ENCODE peak calls at places on chromosomes 6 and 20, in ten cellular contexts. U is psoas muscle; E is CD8-positive, alpha-beta T cell; R is breast epithelium; H is suprapubic skin; C is Peyer's patch; L is astrocyte; V is CD8-positive, alpha-beta memory T cell; J is lung; A is PC-9. Z is an unnamed sample. For H3K27me3, the result is how much of the 10 kb centered on the place peaks cover.

GRCh38 chr20:3162080-3162611 is 2.5 kb upstream of the FASTKD5 start:
- DNase-seq in L (no peak), R (no peak), E (no peak), U (no peak), V (no peak), J (no peak), C (no peak), A (no peak), H (no peak), Z (no peak)

GRCh38 chr6:56927538-56928453 is 27.1 kb upstream of the BEND6 start:
- DNase-seq in U (no peak), V (no peak), L (no peak), E (no peak), A (no peak), H (no peak), J (no peak), C (no peak), R (no peak), Z (no peak)

GRCh38 chr6:101458341-101458740 is 64.8 kb downstream of the GRIK2 start:
- DNase-seq in L (peak), C (no peak), J (no peak), R (no peak), A (no peak), E (no peak), H (no peak), V (no peak), U (no peak), Z (no peak)

GRCh38 chr6:143058987-143059386 is 1.7 kb upstream of the AIG1 start:
- DNase-seq in C (no peak), A (peak), V (no peak), L (peak), H (no peak), U (no peak), E (no peak), R (no peak), J (no peak), Z (no peak)

GRCh38 chr6:159819932-159820640 is 20.0 kb downstream of the PNLDC1 start:
- DNase-seq in C (no peak), U (no peak), J (no peak), E (peak), R (no peak), L (no peak), V (no peak), H (peak), A (no peak), Z (no peak)

GRCh38 chr20:57480444-57481152 is 44.3 kb downstream of the CTCFL start:
- DNase-seq in C (no peak), R (peak), U (no peak), A (no peak), L (no peak), H (peak), E (peak), J (no peak), V (no peak), Z (no peak)

GRCh38 chr6:3287976-3288707 is 29.4 kb downstream of the PSMG4 start:
- DNase-seq in U (no peak), R (no peak), C (peak), A (no peak), V (no peak), J (no peak), E (no peak), H (peak), L (no peak), Z (no peak)

GRCh38 chr6:42471116-42471515 is 19.4 kb upstream of the TRERF1 start:
- DNase-seq in R (no peak), H (no peak), V (no peak), A (no peak), J (no peak), U (no peak), L (no peak), C (no peak), E (no peak), Z (no peak)

GRCh38 chr6:43311681-43312080 is 3.1 kb upstream of the CRIP3 start:
- DNase-seq in A (no peak), E (no peak), U (no peak), H (no peak), J (no peak), V (no peak), C (no peak), R (no peak), L (no peak), Z (no peak)

GRCh38 chr6:81451787-81452186 is 300.7 kb downstream of the TENT5A start:
- DNase-seq in H (no peak), L (peak), E (no peak), A (peak), R (no peak), C (no peak), V (no peak), J (no peak), U (no peak), Z (no peak)

GRCh38 chr6:133646021-133646682 is 242.8 kb upstream of the TCF21 start:
- DNase-seq in V (no peak), H (no peak), C (no peak), A (no peak), L (peak), E (no peak), R (no peak), J (no peak), U (no peak), Z (no peak)

GRCh38 chr6:1622220-1622841 is 12.6 kb downstream of the FOXC1 start:
- DNase-seq in A (no peak), H (no peak), U (no peak), E (no peak), V (no peak), C (no peak), R (no peak), L (no peak), J (no peak), Z (no peak)

GRCh38 chr6:149032599-149033405 is 284.7 kb upstream of the TAB2 start:
- DNase-seq in C (no peak), H (no peak), E (no peak), J (no peak), R (no peak), V (no peak), L (peak), A (peak), U (no peak), Z (no peak)

GRCh38 chr6:88919032-88919431 is 44.4 kb downstream of the RNGTT start:
- DNase-seq in L (no peak), E (no peak), J (no peak), U (no peak), V (no peak), C (no peak), A (no peak), H (no peak), R (no peak), Z (no peak)

GRCh38 chr6:5695260-5696245 is 311.2 kb downstream of the NRN1 start:
- DNase-seq in A (no peak), R (no peak), H (no peak), E (no peak), J (no peak), V (no peak), L (peak), C (no peak), U (peak), Z (peak)

GRCh38 chr20:34274694-34275093 is 28.5 kb downstream of the AHCY start:
- DNase-seq in E (no peak), L (no peak), A (no peak), V (no peak), R (no peak), U (no peak), C (no peak), H (no peak), J (no peak), Z (no peak)

GRCh38 chr6:160348209-160348551 is at the start of gene SLC22A3:
- DNase-seq in L (no peak), R (no peak), A (no peak), U (peak), J (no peak), H (no peak), E (no peak), C (peak), V (no peak), Z (no peak)

GRCh38 chr20:57977588-57977987 is 250.9 kb downstream of the ANKRD60 start:
- DNase-seq in L (no peak), H (no peak), A (no peak), V (no peak), J (no peak), R (no peak), E (no peak), U (no peak), C (no peak), Z (no peak)

GRCh38 chr20:33408313-33408712 is 7.0 kb upstream of the CDK5RAP1 start:
- DNase-seq in E (no peak), U (no peak), H (no peak), J (no peak), C (no peak), V (no peak), L (no peak), R (no peak), A (no peak), Z (no peak)

GRCh38 chr6:10643214-10643641 is 51.2 kb downstream of the C6orf52 start:
- DNase-seq in A (no peak), E (no peak), V (no peak), R (no peak), C (no peak), U (no peak), H (no peak), J (no peak), L (no peak), Z (no peak)

GRCh38 chr6:135555550-135555949 is 58.0 kb upstream of the AHI1 start:
- DNase-seq in J (no peak), L (no peak), C (no peak), A (no peak), R (no peak), U (no peak), H (no peak), V (no peak), E (no peak), Z (no peak)

GRCh38 chr6:116665464-116665863 is 3.1 kb downstream of the ZUP1 start:
- DNase-seq in E (no peak), H (no peak), V (no peak), A (no peak), R (no peak), L (no peak), C (no peak), U (no peak), J (no peak), Z (no peak)

GRCh38 chr6:27238010-27238983 is 9.2 kb upstream of the PRSS16 start:
- DNase-seq in U (no peak), H (no peak), V (no peak), R (no peak), J (no peak), C (no peak), E (no peak), A (no peak), L (no peak), Z (no peak)

GRCh38 chr20:40233401-40233800 is 455.6 kb downstream of the MAFB start:
- DNase-seq in U (no peak), A (no peak), J (no peak), C (no peak), R (no peak), E (no peak), L (no peak), V (no peak), H (no peak), Z (no peak)

GRCh38 chr6:157946865-157947532 is 34.7 kb upstream of the SYNJ2 start:
- DNase-seq in J (no peak), R (no peak), U (no peak), C (no peak), L (no peak), A (no peak), E (no peak), H (no peak), V (no peak), Z (no peak)

GRCh38 chr6:6699741-6700367 is 111.3 kb downstream of the LY86 start:
- DNase-seq in V (no peak), U (peak), C (peak), R (peak), A (peak), J (peak), L (peak), E (no peak), H (peak), Z (peak)

GRCh38 chr6:29708432-29709177 is 14.6 kb upstream of the HLA-F start:
- DNase-seq in U (no peak), R (no peak), J (no peak), A (no peak), L (no peak), C (no peak), E (peak), H (no peak), V (peak), Z (no peak)

GRCh38 chr20:45293041-45294002 is 13.3 kb upstream of the RBPJL start:
- DNase-seq in L (peak), H (peak), A (peak), J (peak), C (peak), U (peak), V (peak), R (peak), E (peak), Z (peak)

GRCh38 chr20:37431786-37432185 is 85.8 kb downstream of the SRC start:
- DNase-seq in C (no peak), J (no peak), H (no peak), L (no peak), V (no peak), E (no peak), A (no peak), U (no peak), R (no peak), Z (no peak)
- H3K27me3 ChIP-seq in C (under half), J (under half), H (under half), L (under half), V (under half), E (under half), A (half or more), U (under half), R (under half), Z (under half)

DNA sequence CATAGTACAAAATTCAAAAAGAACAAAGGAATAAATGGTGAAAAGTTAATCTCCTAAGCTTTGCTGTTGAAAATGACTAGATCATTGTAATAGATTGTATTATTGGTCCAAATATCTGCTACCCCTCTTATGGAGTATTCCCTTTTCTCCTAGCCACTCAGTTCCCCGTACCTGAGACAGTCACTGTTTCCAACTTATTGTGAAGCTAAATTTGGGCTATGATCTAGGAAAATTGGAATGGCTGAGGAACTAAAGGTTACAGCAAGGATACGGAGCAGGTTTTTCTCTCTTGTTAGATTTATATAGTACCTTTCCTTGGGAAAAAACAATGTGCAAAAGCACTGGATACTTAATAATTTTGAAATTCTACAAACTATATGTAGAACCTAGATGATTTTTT is 17.3 kb downstream of the DHX35 start:
- DNase-seq in E (no peak), J (no peak), C (no peak), R (no peak), L (no peak), U (no peak), A (no peak), H (no peak), V (no peak), Z (no peak)
- H3K27ac ChIP-seq in E (no peak), J (no peak), C (no peak), R (no peak), L (no peak), U (no peak), A (no peak), H (no peak), V (no peak), Z (no peak)

GRCh38 chr20:1657556-1658334 is at the start of gene SIRPG:
- DNase-seq in J (no peak), U (no peak), V (no peak), A (no peak), L (no peak), C (no peak), H (no peak), R (no peak), E (peak), Z (no peak)

GRCh38 chr20:1663917-1664316 is 6.3 kb upstream of the SIRPG start:
- DNase-seq in H (no peak), U (no peak), J (no peak), A (peak), E (no peak), L (peak), V (no peak), C (no peak), R (no peak), Z (no peak)

GRCh38 chr20:1656844-1657243 is 735 bp downstream of the SIRPG start:
- DNase-seq in R (no peak), U (no peak), C (no peak), E (no peak), L (no peak), A (no peak), J (no peak), H (no peak), V (no peak), Z (no peak)

GRCh38 chr20:1661542-1662299 is 4.1 kb upstream of the SIRPG start:
- DNase-seq in E (no peak), R (no peak), J (no peak), A (no peak), C (no peak), L (no peak), U (no peak), V (no peak), H (no peak), Z (no peak)

DNA sequence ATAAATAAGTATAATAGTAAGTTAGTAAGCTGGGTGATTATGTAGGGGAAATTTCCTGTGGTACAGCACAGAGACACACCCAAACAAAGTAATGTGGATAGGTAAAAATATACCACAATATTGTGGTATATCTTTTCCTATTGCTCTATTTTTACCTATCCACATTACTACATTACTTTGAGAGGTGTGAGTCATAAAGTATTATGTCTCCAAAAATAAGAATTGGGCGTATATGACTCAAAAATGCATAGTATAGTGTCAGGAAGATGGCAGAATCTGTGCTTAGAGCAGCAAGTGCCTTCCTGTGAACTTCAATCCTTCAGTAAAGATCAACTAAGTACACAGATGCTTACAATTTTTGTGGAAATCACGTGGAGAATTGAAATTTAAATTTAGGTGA is 2.7 kb upstream of the SIRPG start:
- DNase-seq in R (no peak), C (no peak), V (no peak), L (no peak), H (no peak), J (no peak), U (no peak), A (no peak), E (no peak), Z (no peak)
- H3K27me3 ChIP-seq in R (under half), C (under half), V (under half), L (under half), H (under half), J (under half), U (under half), A (under half), E (under half), Z (under half)

GRCh38 chr20:38863024-38863851 is 57.7 kb downstream of the PPP1R16B start:
- DNase-seq in E (peak), H (no peak), R (no peak), C (no peak), V (peak), A (no peak), J (no peak), U (no peak), L (no peak), Z (no peak)

GRCh38 chr20:38859070-38859690 is 53.7 kb downstream of the PPP1R16B start:
- DNase-seq in A (no peak), C (no peak), U (no peak), R (no peak), J (no peak), L (no peak), E (peak), V (no peak), H (no peak), Z (no peak)

GRCh38 chr20:38857703-38858102 is 52.2 kb downstream of the PPP1R16B start:
- DNase-seq in V (no peak), A (no peak), U (no peak), H (no peak), R (no peak), C (no peak), E (no peak), J (no peak), L (no peak), Z (no peak)

GRCh38 chr20:38862226-38862625 is 56.7 kb downstream of the PPP1R16B start:
- DNase-seq in V (no peak), J (no peak), L (no peak), E (no peak), C (no peak), R (no peak), A (no peak), H (no peak), U (no peak), Z (no peak)

GRCh38 chr20:38861071-38861401 is 55.5 kb downstream of the PPP1R16B start:
- DNase-seq in U (no peak), A (no peak), C (no peak), E (no peak), R (no peak), V (no peak), H (no peak), L (no peak), J (no peak), Z (no peak)
- H3K27ac ChIP-seq in U (no peak), A (no peak), C (no peak), E (no peak), R (no peak), V (no peak), H (no peak), L (no peak), J (no peak), Z (no peak)

DNA sequence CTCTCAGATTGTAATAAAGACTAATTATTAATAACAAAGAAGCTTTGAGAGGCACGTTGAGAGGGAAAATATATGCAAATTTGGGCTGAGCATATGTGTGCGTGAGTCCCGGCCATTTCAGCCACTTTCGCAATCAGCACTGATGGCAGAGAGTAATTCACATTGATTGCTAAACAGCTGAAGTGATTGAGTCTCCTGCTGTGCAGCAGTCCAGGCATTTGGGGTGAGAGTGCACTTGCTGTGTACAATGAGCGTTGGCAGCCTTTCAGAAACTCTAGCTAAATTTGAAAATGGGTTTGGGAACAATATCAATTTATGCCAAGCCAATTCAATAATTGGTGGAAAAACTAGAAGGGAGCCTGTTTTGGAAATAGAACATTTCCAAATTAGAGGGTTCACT is 595.9 kb downstream of the EPM2A start:
- DNase-seq in V (no peak), A (peak), U (no peak), R (no peak), L (peak), J (no peak), C (no peak), H (no peak), E (no peak), Z (no peak)
- H3K27me3 ChIP-seq in V (under half), A (under half), U (under half), R (under half), L (under half), J (under half), C (under half), H (under half), E (under half), Z (under half)